ENCODE peak calls at places on chromosomes 2 and 18, in four cellular contexts. K is HepG2, E is GM12878, F is H1. P is an unnamed sample.

GRCh38 chr2:201923436-201923975 is 110.1 kb upstream of the FZD7 start:
- DNase-seq in K (no peak), E (no peak), F (no peak), P (no peak)

GRCh38 chr2:14690926-14691325 is 58.4 kb downstream of the LRATD1 start:
- DNase-seq in K (no peak), E (no peak), F (no peak), P (no peak)

GRCh38 chr18:79947054-79947755 is 4.2 kb downstream of the SLC66A2 start:
- DNase-seq in F (no peak), E (no peak), K (no peak), P (no peak)

GRCh38 chr2:173716458-173717052 is 248.6 kb downstream of the SP3 start:
- DNase-seq in K (no peak), F (no peak), E (no peak), P (no peak)

GRCh38 chr2:147456729-147457128 is 388.1 kb upstream of the ACVR2A start:
- DNase-seq in K (no peak), E (no peak), F (no peak), P (no peak)

GRCh38 chr2:112664689-112665088 is 18.9 kb downstream of the SLC20A1 start:
- DNase-seq in F (no peak), E (no peak), K (no peak), P (no peak)

GRCh38 chr18:49041677-49042570 is 91.2 kb upstream of the SMAD7 start:
- DNase-seq in E (no peak), K (peak; percentile 40), F (no peak), P (no peak)

GRCh38 chr2:20621366-20622295 is 29.3 kb downstream of the HS1BP3 start:
- DNase-seq in F (no peak), K (no peak), E (no peak), P (no peak)

GRCh38 chr2:237824085-237824484 is 25.5 kb downstream of the RBM44 start:
- DNase-seq in E (no peak), K (no peak), F (no peak), P (no peak)

GRCh38 chr18:48445540-48445939 is 36.4 kb upstream of the ZBTB7C start:
- DNase-seq in K (peak; percentile 89), F (peak; percentile 31), E (peak; percentile 9), P (peak; percentile 56)

GRCh38 chr18:50388988-50389387 is 14.1 kb downstream of the SKA1 start:
- DNase-seq in K (no peak), F (no peak), E (no peak), P (no peak)

GRCh38 chr2:226137201-226137811 is 662.3 kb downstream of the IRS1 start:
- DNase-seq in F (no peak), E (no peak), K (peak; percentile 65), P (no peak)

GRCh38 chr2:71792926-71793761 is 339.8 kb downstream of the DYSF start:
- DNase-seq in K (peak; percentile 21), E (no peak), F (no peak), P (no peak)

GRCh38 chr18:12342661-12343060 is 34.4 kb downstream of the AFG3L2 start:
- DNase-seq in F (no peak), E (no peak), K (no peak), P (no peak)

GRCh38 chr18:13565228-13565627 is 161.1 kb downstream of the FAM210A start:
- DNase-seq in K (no peak), F (no peak), E (no peak), P (no peak)

GRCh38 chr18:68995675-68996074 is 197.8 kb downstream of the CCDC102B start:
- DNase-seq in E (no peak), K (no peak), F (no peak), P (no peak)

GRCh38 chr2:131389657-131390056 is 25.7 kb upstream of the RAB6D start:
- DNase-seq in K (no peak), F (no peak), E (no peak), P (no peak)

GRCh38 chr2:20803287-20803686 is 19.6 kb downstream of the LDAH start:
- DNase-seq in E (no peak), F (no peak), K (peak; percentile 45), P (no peak)

GRCh38 chr18:76425299-76426101 is 69.5 kb downstream of the ZNF516 start:
- DNase-seq in F (peak; percentile 15), K (no peak), E (no peak), P (no peak)

GRCh38 chr2:117293012-117293411 is 521.5 kb upstream of the DDX18 start:
- DNase-seq in K (no peak), F (no peak), E (no peak), P (no peak)

GRCh38 chr2:172842749-172843349 is 107.2 kb downstream of the RAPGEF4 start:
- DNase-seq in K (no peak), E (no peak), F (no peak), P (no peak)

GRCh38 chr2:6943523-6943922 is 26.3 kb downstream of the RNF144A start:
- DNase-seq in K (no peak), F (no peak), E (no peak), P (no peak)

GRCh38 chr2:111523009-111523408 is 361.0 kb downstream of the ANAPC1 start:
- DNase-seq in E (no peak), K (no peak), F (no peak), P (no peak)

GRCh38 chr2:133713049-133713580 is 144.9 kb upstream of the NCKAP5 start:
- DNase-seq in E (no peak), K (no peak), F (no peak), P (no peak)

GRCh38 chr2:65436825-65437221 is 4.4 kb upstream of the SPRED2 start:
- DNase-seq in F (no peak), E (peak; percentile 73), K (no peak), P (no peak)

GRCh38 chr2:38377501-38378258 is 607 bp upstream of the ATL2 start:
- DNase-seq in F (no peak), E (no peak), K (peak; percentile 42), P (peak; percentile 81)

GRCh38 chr2:25314514-25315315 is 27.0 kb downstream of the DNMT3A start:
- DNase-seq in K (peak; percentile 41), F (peak; percentile 62), E (no peak), P (no peak)

GRCh38 chr2:64463784-64464183 is 9.8 kb downstream of the LGALSL start:
- DNase-seq in E (no peak), K (no peak), F (no peak), P (no peak)

GRCh38 chr2:40192864-40193669 is 258.8 kb downstream of the SLC8A1 start:
- DNase-seq in E (no peak), F (no peak), K (no peak), P (no peak)

GRCh38 chr18:48453330-48454063 is 44.3 kb upstream of the ZBTB7C start:
- DNase-seq in E (no peak), F (no peak), K (no peak), P (no peak)

GRCh38 chr18:8694891-8695290 is 10.5 kb upstream of the MTCL1 start:
- DNase-seq in E (no peak), K (no peak), F (no peak), P (no peak)

GRCh38 chr18:48680339-48680738 is 141.5 kb downstream of the CTIF start:
- DNase-seq in K (no peak), F (no peak), E (no peak), P (no peak)

GRCh38 chr18:55838841-55839240 is 250.8 kb upstream of the TCF4 start:
- DNase-seq in K (no peak), E (no peak), F (no peak), P (no peak)

GRCh38 chr2:944693-945092 is 6.0 kb upstream of the SNTG2 start:
- DNase-seq in F (no peak), E (no peak), K (no peak), P (no peak)

GRCh38 chr2:150482667-150483260 is 4.7 kb downstream of the RND3 start:
- DNase-seq in K (no peak), E (no peak), F (no peak), P (no peak)

GRCh38 chr2:232249096-232249495 is 129.5 kb upstream of the ALPP start:
- DNase-seq in F (no peak), K (no peak), E (no peak), P (no peak)

GRCh38 chr2:233772153-233772552 is 6.0 kb upstream of the MROH2A start:
- DNase-seq in K (no peak), E (no peak), F (no peak), P (no peak)

GRCh38 chr2:233773854-233774253 is 4.3 kb upstream of the MROH2A start:
- DNase-seq in K (no peak), E (no peak), F (no peak), P (no peak)

GRCh38 chr2:233778030-233778429 is at the start of gene MROH2A:
- DNase-seq in K (no peak), F (no peak), E (no peak), P (no peak)

GRCh38 chr2:233772583-233772982 is 5.5 kb upstream of the MROH2A start:
- DNase-seq in F (no peak), K (no peak), E (no peak), P (no peak)

GRCh38 chr2:233775414-233775813 is 2.7 kb upstream of the MROH2A start:
- DNase-seq in F (no peak), E (no peak), K (no peak), P (no peak)
- TF ChIP-seq SUZ12 in F (no peak), E (no peak), K (no peak), P (no peak)

GRCh38 chr2:144520718-144521487 is 984 bp upstream of the ZEB2 start:
- DNase-seq in F (no peak), E (no peak), K (no peak), P (no peak)

GRCh38 chr2:144517825-144518699 is 1.9 kb downstream of the ZEB2 start:
- DNase-seq in F (no peak), E (no peak), K (no peak), P (no peak)

GRCh38 chr2:144518744-144519596 is 949 bp downstream of the ZEB2 start:
- DNase-seq in F (no peak), K (no peak), E (peak; percentile 41), P (no peak)

GRCh38 chr2:144519934-144520717 is at the start of gene ZEB2:
- DNase-seq in F (no peak), E (no peak), K (peak; percentile 12), P (peak; percentile 57)

DNA sequence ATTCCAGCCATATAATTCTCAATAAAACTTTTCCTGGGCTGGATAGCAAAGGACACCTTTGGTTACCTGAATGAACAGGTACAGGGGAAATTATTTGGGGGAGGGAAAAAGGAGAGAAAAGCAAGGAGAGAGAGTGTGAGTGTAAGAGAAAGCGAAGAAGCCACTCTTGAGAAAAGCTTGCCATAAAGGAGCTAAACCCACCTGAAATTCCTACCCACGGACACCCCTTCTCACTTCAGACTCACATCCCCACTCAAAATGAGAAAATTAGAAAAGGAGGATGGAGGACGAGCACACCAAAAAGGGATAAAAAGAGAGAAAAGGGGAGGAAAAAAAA is 354 bp downstream of the ZEB2 start:
- DNase-seq in K (no peak), F (no peak), E (no peak), P (no peak)
- TF ChIP-seq SP1 in K (no peak), F (no peak), E (no peak), P (no peak)

GRCh38 chr2:44167311-44167907 is 1.3 kb upstream of the PPM1B start:
- DNase-seq in F (no peak), K (no peak), E (no peak), P (no peak)
- TF ChIP-seq SUZ12 in F (no peak), K (no peak), E (no peak), P (no peak)

GRCh38 chr2:8833863-8834262 is 3.5 kb downstream of the KIDINS220 start:
- DNase-seq in E (no peak), F (no peak), K (no peak), P (no peak)

GRCh38 chr2:8839189-8839965 is 2.0 kb upstream of the KIDINS220 start:
- DNase-seq in E (no peak), K (peak; percentile 23), F (no peak), P (no peak)

GRCh38 chr2:8837795-8838140 is 355 bp upstream of the KIDINS220 start:
- DNase-seq in E (no peak), F (no peak), K (no peak), P (no peak)

GRCh38 chr2:8840475-8841091 is 3.2 kb upstream of the KIDINS220 start:
- DNase-seq in K (peak; percentile 84), F (no peak), E (no peak), P (no peak)

GRCh38 chr2:8836979-8837794 is at the start of gene KIDINS220:
- DNase-seq in K (peak; percentile 75), F (peak; percentile 50), E (peak; percentile 43), P (peak; percentile 98)
- TF ChIP-seq SP1 in K (peak; percentile 60), F (peak; percentile 42), E (peak; percentile 59), P (no peak)